ENCODE peak calls at places on chromosomes 5 and 9, in four cellular contexts. One of them, this sample, is unnamed.

GRCh38 chr9:18245911-18246310 is 228.0 kb upstream of the ADAMTSL1 start:
- DNase-seq in progenitor cell of endocrine pancreas: no peak
- DNase-seq in ecto neural progenitor cell: no peak
- DNase-seq in astrocyte of the cerebellum: no peak
- DNase-seq in this sample: no peak

GRCh38 chr9:15403155-15403554 is 19.5 kb upstream of the SNAPC3 start:
- DNase-seq in progenitor cell of endocrine pancreas: no peak
- DNase-seq in ecto neural progenitor cell: no peak
- DNase-seq in astrocyte of the cerebellum: no peak
- DNase-seq in this sample: no peak

GRCh38 chr5:115559524-115559923 is 14.9 kb upstream of the FEM1C start:
- DNase-seq in progenitor cell of endocrine pancreas: no peak
- DNase-seq in ecto neural progenitor cell: no peak
- DNase-seq in astrocyte of the cerebellum: no peak
- DNase-seq in this sample: no peak

GRCh38 chr5:117731445-117731844 is 1156.8 kb upstream of the SEMA6A start:
- DNase-seq in progenitor cell of endocrine pancreas: no peak
- DNase-seq in ecto neural progenitor cell: no peak
- DNase-seq in astrocyte of the cerebellum: peak; percentile 12
- DNase-seq in this sample: no peak

GRCh38 chr9:18396102-18396728 is 77.7 kb upstream of the ADAMTSL1 start:
- DNase-seq in progenitor cell of endocrine pancreas: no peak
- DNase-seq in ecto neural progenitor cell: no peak
- DNase-seq in astrocyte of the cerebellum: no peak
- DNase-seq in this sample: no peak

GRCh38 chr5:170746952-170747340 is 36.6 kb upstream of the GABRP start:
- DNase-seq in progenitor cell of endocrine pancreas: no peak
- DNase-seq in ecto neural progenitor cell: peak; percentile 44
- DNase-seq in astrocyte of the cerebellum: no peak
- DNase-seq in this sample: no peak

GRCh38 chr5:27978322-27978721 is 939.9 kb upstream of the CDH9 start:
- DNase-seq in progenitor cell of endocrine pancreas: no peak
- DNase-seq in ecto neural progenitor cell: no peak
- DNase-seq in astrocyte of the cerebellum: no peak
- DNase-seq in this sample: no peak

GRCh38 chr5:157994906-157995519 is 136.1 kb upstream of the CLINT1 start:
- DNase-seq in progenitor cell of endocrine pancreas: peak; percentile 59
- DNase-seq in ecto neural progenitor cell: peak; percentile 84
- DNase-seq in astrocyte of the cerebellum: peak; percentile 43
- DNase-seq in this sample: peak; percentile 90

GRCh38 chr5:138725153-138725884 is 27.9 kb upstream of the CTNNA1 start:
- DNase-seq in progenitor cell of endocrine pancreas: peak; percentile 10
- DNase-seq in ecto neural progenitor cell: peak; percentile 71
- DNase-seq in astrocyte of the cerebellum: peak; percentile 19
- DNase-seq in this sample: peak; percentile 96

GRCh38 chr5:154860123-154860522 is 1.7 kb downstream of the CNOT8 start:
- DNase-seq in progenitor cell of endocrine pancreas: no peak
- DNase-seq in ecto neural progenitor cell: no peak
- DNase-seq in astrocyte of the cerebellum: no peak
- DNase-seq in this sample: peak; percentile 78

GRCh38 chr5:131064669-131065371 is 100.2 kb downstream of the HINT1 start:
- DNase-seq in progenitor cell of endocrine pancreas: no peak
- DNase-seq in ecto neural progenitor cell: no peak
- DNase-seq in astrocyte of the cerebellum: no peak
- DNase-seq in this sample: no peak

GRCh38 chr5:45355189-45355992 is 340.8 kb downstream of the HCN1 start:
- DNase-seq in progenitor cell of endocrine pancreas: no peak
- DNase-seq in ecto neural progenitor cell: no peak
- DNase-seq in astrocyte of the cerebellum: no peak
- DNase-seq in this sample: no peak

GRCh38 chr9:110752766-110753165 is 84.2 kb downstream of the MUSK start:
- DNase-seq in progenitor cell of endocrine pancreas: no peak
- DNase-seq in ecto neural progenitor cell: no peak
- DNase-seq in astrocyte of the cerebellum: peak; percentile 76
- DNase-seq in this sample: no peak

GRCh38 chr5:138177936-138178515 is 404 bp downstream of the BRD8 start:
- DNase-seq in progenitor cell of endocrine pancreas: no peak
- DNase-seq in ecto neural progenitor cell: peak; percentile 43
- DNase-seq in astrocyte of the cerebellum: peak; percentile 1
- DNase-seq in this sample: no peak

GRCh38 chr9:76756273-76756650 is 8.0 kb upstream of the PCA3 start:
- DNase-seq in progenitor cell of endocrine pancreas: no peak
- DNase-seq in ecto neural progenitor cell: peak; percentile 62
- DNase-seq in astrocyte of the cerebellum: no peak
- DNase-seq in this sample: peak; percentile 65

GRCh38 chr9:36748322-36748899 is 175.7 kb downstream of the MELK start:
- DNase-seq in progenitor cell of endocrine pancreas: peak; percentile 73
- DNase-seq in ecto neural progenitor cell: peak; percentile 81
- DNase-seq in astrocyte of the cerebellum: peak; percentile 15
- DNase-seq in this sample: peak; percentile 87

GRCh38 chr5:120358949-120359348 is 105.2 kb upstream of the PRR16 start:
- DNase-seq in progenitor cell of endocrine pancreas: no peak
- DNase-seq in ecto neural progenitor cell: no peak
- DNase-seq in astrocyte of the cerebellum: no peak
- DNase-seq in this sample: no peak

GRCh38 chr5:95530441-95530840 is 24.3 kb downstream of the SKIC3 start:
- DNase-seq in progenitor cell of endocrine pancreas: no peak
- DNase-seq in ecto neural progenitor cell: no peak
- DNase-seq in astrocyte of the cerebellum: no peak
- DNase-seq in this sample: peak; percentile 62

GRCh38 chr5:89437450-89438435 is 554.8 kb upstream of the MEF2C start:
- DNase-seq in progenitor cell of endocrine pancreas: no peak
- DNase-seq in ecto neural progenitor cell: no peak
- DNase-seq in astrocyte of the cerebellum: peak; percentile 6
- DNase-seq in this sample: no peak

GRCh38 chr5:133222040-133222439 is 170.2 kb downstream of the HSPA4 start:
- DNase-seq in progenitor cell of endocrine pancreas: no peak
- DNase-seq in ecto neural progenitor cell: no peak
- DNase-seq in astrocyte of the cerebellum: no peak
- DNase-seq in this sample: no peak

GRCh38 chr5:68544656-68545565 is 329.4 kb downstream of the PIK3R1 start:
- DNase-seq in progenitor cell of endocrine pancreas: no peak
- DNase-seq in ecto neural progenitor cell: no peak
- DNase-seq in astrocyte of the cerebellum: no peak
- DNase-seq in this sample: peak; percentile 69

GRCh38 chr5:150184990-150185952 is 4.6 kb upstream of the SLC6A7 start:
- DNase-seq in progenitor cell of endocrine pancreas: no peak
- DNase-seq in ecto neural progenitor cell: no peak
- DNase-seq in astrocyte of the cerebellum: no peak
- DNase-seq in this sample: no peak

GRCh38 chr9:37963936-37964739 is 60.2 kb upstream of the SLC25A51 start:
- DNase-seq in progenitor cell of endocrine pancreas: peak; percentile 26
- DNase-seq in ecto neural progenitor cell: no peak
- DNase-seq in astrocyte of the cerebellum: peak; percentile 92
- DNase-seq in this sample: peak; percentile 93

GRCh38 chr5:52657231-52657645 is 130.5 kb upstream of the ITGA1 start:
- DNase-seq in progenitor cell of endocrine pancreas: no peak
- DNase-seq in ecto neural progenitor cell: no peak
- DNase-seq in astrocyte of the cerebellum: peak; percentile 48
- DNase-seq in this sample: no peak

GRCh38 chr9:35374910-35375309 is 115.0 kb upstream of the RUSC2 start:
- DNase-seq in progenitor cell of endocrine pancreas: no peak
- DNase-seq in ecto neural progenitor cell: no peak
- DNase-seq in astrocyte of the cerebellum: no peak
- DNase-seq in this sample: no peak

GRCh38 chr9:99391937-99392574 is 170.0 kb downstream of the SEC61B start:
- DNase-seq in progenitor cell of endocrine pancreas: no peak
- DNase-seq in ecto neural progenitor cell: no peak
- DNase-seq in astrocyte of the cerebellum: no peak
- DNase-seq in this sample: no peak

This sample was measured in islet precursor cell.